ENCODE peak calls at places on chromosome 9, in five cellular contexts. F, Y, M, U and R are unnamed samples.

GRCh38 chr9:130912932-130913598 is 16.5 kb upstream of the QRFP start:
- DNase-seq in F (no peak), Y (no peak), M (peak), U (no peak), R (no peak)

GRCh38 chr9:132485454-132485853 is 75.4 kb downstream of the CFAP77 start:
- DNase-seq in F (no peak), Y (no peak), M (no peak), U (no peak), R (no peak)

GRCh38 chr9:100352201-100352726 is 478 bp downstream of the TEX10 start:
- DNase-seq in F (no peak), Y (peak), M (peak), U (peak), R (no peak)

GRCh38 chr9:14271078-14271673 is 42.8 kb downstream of the NFIB start:
- DNase-seq in F (no peak), Y (no peak), M (no peak), U (no peak), R (no peak)

GRCh38 chr9:130213898-130214761 is 41.9 kb downstream of the NCS1 start:
- DNase-seq in F (no peak), Y (no peak), M (no peak), U (no peak), R (peak)

GRCh38 chr9:24189986-24190385 is 355.7 kb downstream of the IZUMO3 start:
- DNase-seq in F (no peak), Y (no peak), M (no peak), U (no peak), R (no peak)

GRCh38 chr9:21324040-21324439 is 11.2 kb downstream of the KLHL9 start:
- DNase-seq in F (no peak), Y (no peak), M (no peak), U (no peak), R (no peak)

GRCh38 chr9:21677834-21678233 is 124.6 kb upstream of the MTAP start:
- DNase-seq in F (no peak), Y (no peak), M (no peak), U (peak), R (no peak)

GRCh38 chr9:132987021-132987620 is 8.6 kb downstream of the GFI1B start:
- DNase-seq in F (no peak), Y (no peak), M (peak), U (no peak), R (no peak)

GRCh38 chr9:134318941-134319305 is 7.3 kb upstream of the RXRA start:
- DNase-seq in F (no peak), Y (no peak), M (peak), U (no peak), R (no peak)

GRCh38 chr9:97840521-97840920 is 12.5 kb upstream of the FOXE1 start:
- DNase-seq in F (no peak), Y (no peak), M (no peak), U (no peak), R (no peak)

GRCh38 chr9:105251733-105252404 is 7.4 kb downstream of the SLC44A1 start:
- DNase-seq in F (no peak), Y (no peak), M (no peak), U (no peak), R (no peak)

GRCh38 chr9:130285271-130285670 is 19.7 kb downstream of the HMCN2 start:
- DNase-seq in F (no peak), Y (no peak), M (no peak), U (no peak), R (no peak)

DNA sequence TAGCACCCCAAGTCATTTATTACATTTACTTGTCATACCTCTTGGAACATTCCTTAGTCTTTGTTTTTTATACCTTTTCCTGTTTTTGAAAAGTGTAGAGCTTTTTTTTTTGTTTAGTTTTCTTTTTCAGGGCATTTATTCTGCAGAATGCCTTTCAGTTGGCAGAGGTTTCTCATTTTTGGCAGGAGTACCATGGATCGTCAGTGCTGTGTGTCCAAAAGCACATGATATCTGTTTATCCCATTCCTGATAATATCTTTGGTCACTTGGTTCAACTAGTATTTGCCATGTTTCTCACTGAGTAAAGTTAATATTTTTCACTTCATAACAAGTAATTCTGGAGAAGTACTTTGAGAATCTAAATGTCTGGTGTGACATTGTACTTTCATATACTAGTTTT is 10.7 kb downstream of the OGN start:
- DNase-seq in F (no peak), Y (no peak), M (no peak), U (no peak), R (no peak)
- H3K27ac ChIP-seq in F (no peak), Y (no peak), M (no peak), U (no peak), R (no peak)

GRCh38 chr9:81627481-81627880 is 61.9 kb downstream of the TLE1 start:
- DNase-seq in F (no peak), Y (no peak), M (no peak), U (no peak), R (no peak)
- H3K27ac ChIP-seq in F (no peak), Y (no peak), M (no peak), U (peak), R (no peak)

GRCh38 chr9:93198117-93198838 is 14.3 kb downstream of the WNK2 start:
- DNase-seq in F (no peak), Y (no peak), M (peak), U (no peak), R (no peak)

GRCh38 chr9:93202919-93203712 is 19.2 kb downstream of the WNK2 start:
- DNase-seq in F (no peak), Y (no peak), M (peak), U (no peak), R (no peak)

GRCh38 chr9:93198839-93199625 is 15.1 kb downstream of the WNK2 start:
- DNase-seq in F (no peak), Y (no peak), M (peak), U (no peak), R (no peak)

GRCh38 chr9:93200449-93200742 is 16.5 kb downstream of the WNK2 start:
- DNase-seq in F (no peak), Y (no peak), M (peak), U (no peak), R (no peak)

GRCh38 chr9:93200989-93201339 is 17.0 kb downstream of the WNK2 start:
- DNase-seq in F (no peak), Y (no peak), M (peak), U (no peak), R (no peak)
- H3K27ac ChIP-seq in F (no peak), Y (no peak), M (no peak), U (peak), R (no peak)

GRCh38 chr9:108709922-108710321 is 145.9 kb downstream of the ACTL7B start:
- DNase-seq in F (no peak), Y (no peak), M (no peak), U (no peak), R (no peak)

GRCh38 chr9:108709126-108709525 is 146.7 kb downstream of the ACTL7B start:
- DNase-seq in F (no peak), Y (no peak), M (no peak), U (no peak), R (no peak)

GRCh38 chr9:108710424-108710823 is 145.4 kb downstream of the ACTL7B start:
- DNase-seq in F (no peak), Y (no peak), M (no peak), U (no peak), R (no peak)

GRCh38 chr9:108707120-108707519 is 148.7 kb downstream of the ACTL7B start:
- DNase-seq in F (no peak), Y (no peak), M (no peak), U (no peak), R (no peak)

DNA sequence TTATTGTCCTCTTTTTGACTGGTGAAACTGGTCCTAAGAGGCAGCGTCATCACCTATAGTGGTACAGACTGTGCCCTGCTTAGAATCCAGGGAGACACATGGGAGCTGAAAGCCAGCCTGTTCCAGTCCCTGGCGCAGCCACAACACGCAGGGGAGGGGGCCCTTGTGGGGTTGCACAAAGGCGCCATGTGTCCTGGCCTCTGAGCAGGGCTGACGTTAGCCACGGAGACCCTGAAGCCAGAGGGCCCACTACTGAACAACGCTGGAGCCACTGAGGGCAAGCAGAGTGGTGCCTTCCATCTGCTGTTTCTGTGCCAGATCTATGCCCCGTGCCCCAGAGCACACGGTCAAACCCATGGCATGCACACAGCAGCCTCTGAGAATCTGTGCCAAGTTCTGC is 147.3 kb downstream of the ACTL7B start:
- DNase-seq in F (no peak), Y (peak), M (no peak), U (no peak), R (no peak)
- H3K27ac ChIP-seq in F (no peak), Y (peak), M (peak), U (no peak), R (no peak)